ENCODE peak calls at places on chromosome 17, in five cellular contexts. F is keratinocyte, W is heart left ventricle, J is left ventricle myocardium inferior, B is cardiac muscle cell. N is an unnamed sample. For H3K36me3, the result is how much of the 10 kb centered on the place peaks cover.

GRCh38 chr17:28750178-28751047 is 6.6 kb downstream of the TRAF4 start:
- DNase-seq in F (no peak), W (peak), J (peak), B (peak), N (peak)

GRCh38 chr17:79812206-79812968 is 15.5 kb upstream of the CBX8 start:
- DNase-seq in F (no peak), W (no peak), J (no peak), B (no peak), N (no peak)

GRCh38 chr17:40510328-40510648 is 8.9 kb upstream of the TNS4 start:
- DNase-seq in F (no peak), W (peak), J (no peak), B (no peak), N (peak)

GRCh38 chr17:13750783-13751484 is 149.2 kb upstream of the HS3ST3A1 start:
- DNase-seq in F (no peak), W (no peak), J (no peak), B (peak), N (no peak)

GRCh38 chr17:42578282-42578869 is 847 bp upstream of the PSMC3IP start:
- DNase-seq in F (no peak), W (peak), J (peak), B (peak), N (peak)

GRCh38 chr17:54544239-54544638 is 356.4 kb upstream of the TOM1L1 start:
- DNase-seq in F (no peak), W (no peak), J (no peak), B (peak), N (no peak)

GRCh38 chr17:6248061-6248460 is 177.9 kb downstream of the WSCD1 start:
- DNase-seq in F (no peak), W (no peak), J (no peak), B (no peak), N (no peak)

GRCh38 chr17:82957469-82957795 is 117.6 kb upstream of the ZNF750 start:
- DNase-seq in F (no peak), W (no peak), J (no peak), B (no peak), N (no peak)

GRCh38 chr17:66444001-66444400 is 141.6 kb downstream of the PRKCA start:
- DNase-seq in F (no peak), W (no peak), J (no peak), B (no peak), N (no peak)

GRCh38 chr17:56203430-56203829 is 50.2 kb downstream of the ANKFN1 start:
- DNase-seq in F (no peak), W (no peak), J (no peak), B (no peak), N (no peak)

GRCh38 chr17:40490289-40490853 is 11.1 kb downstream of the TNS4 start:
- DNase-seq in F (peak), W (peak), J (peak), B (peak), N (peak)

GRCh38 chr17:31696184-31696602 is 162.9 kb downstream of the COPRS start:
- DNase-seq in F (no peak), W (peak), J (peak), B (peak), N (peak)

GRCh38 chr17:63841350-63842172 is 924 bp downstream of the SMARCD2 start:
- DNase-seq in F (no peak), W (peak), J (peak), B (peak), N (peak)

GRCh38 chr17:81713004-81713555 is 996 bp downstream of the SLC25A10 start:
- DNase-seq in F (no peak), W (no peak), J (no peak), B (no peak), N (no peak)

GRCh38 chr17:5706835-5707234 is 122.5 kb upstream of the NLRP1 start:
- DNase-seq in F (no peak), W (no peak), J (peak), B (peak), N (peak)

GRCh38 chr17:81898029-81898866 is 3.8 kb upstream of the NPB start:
- DNase-seq in F (peak), W (no peak), J (no peak), B (no peak), N (no peak)

GRCh38 chr17:78127240-78127887 is 1.2 kb downstream of the TMC6 start:
- DNase-seq in F (no peak), W (peak), J (peak), B (peak), N (no peak)

GRCh38 chr17:3799181-3799627 is 1.8 kb downstream of the ITGAE start:
- DNase-seq in F (no peak), W (no peak), J (no peak), B (no peak), N (no peak)

GRCh38 chr17:79650861-79651260 is 40.0 kb upstream of the RBFOX3 start:
- DNase-seq in F (no peak), W (no peak), J (no peak), B (no peak), N (peak)

GRCh38 chr17:66514227-66514806 is 211.9 kb downstream of the PRKCA start:
- DNase-seq in F (no peak), W (no peak), J (no peak), B (no peak), N (no peak)

DNA sequence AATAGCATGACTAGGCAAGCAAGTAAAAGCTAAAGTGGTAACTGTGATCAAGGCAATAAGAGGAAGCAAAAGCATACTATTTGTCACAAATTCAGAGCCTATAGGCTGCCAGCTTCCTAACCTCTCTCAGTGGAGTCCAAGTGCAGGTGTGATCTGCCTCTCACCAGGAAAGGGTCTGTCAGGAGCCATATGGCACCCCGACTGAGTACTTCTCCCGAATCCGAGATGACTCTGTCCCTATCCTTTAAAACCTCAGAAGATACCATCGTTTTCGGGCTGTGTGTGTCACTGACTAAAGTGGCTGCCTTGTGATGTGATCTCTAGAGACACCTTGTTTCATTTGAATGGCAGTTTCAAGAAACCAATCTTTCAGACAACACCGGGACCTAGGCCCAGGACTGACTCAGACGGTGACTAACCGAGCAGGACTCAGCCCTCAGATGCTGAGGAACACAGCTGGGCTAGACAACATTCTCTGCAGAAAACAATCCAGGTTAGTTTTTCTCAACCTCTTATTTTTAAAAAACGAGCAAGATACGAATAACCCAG is 63.6 kb downstream of the SMG6 start:
- DNase-seq in F (no peak), W (peak), J (peak), B (no peak), N (peak)
- H3K4me3 ChIP-seq in F (no peak), W (no peak), J (peak), B (no peak), N (no peak)

GRCh38 chr17:50355336-50355700 is 9.4 kb downstream of the XYLT2 start:
- DNase-seq in F (no peak), W (no peak), J (no peak), B (no peak), N (no peak)

GRCh38 chr17:50354198-50354597 is 8.3 kb downstream of the XYLT2 start:
- DNase-seq in F (no peak), W (no peak), J (no peak), B (no peak), N (peak)

GRCh38 chr17:50353600-50354195 is 7.8 kb downstream of the XYLT2 start:
- DNase-seq in F (no peak), W (no peak), J (no peak), B (no peak), N (peak)

GRCh38 chr17:50355701-50356341 is 9.9 kb downstream of the XYLT2 start:
- DNase-seq in F (no peak), W (no peak), J (no peak), B (no peak), N (no peak)

DNA sequence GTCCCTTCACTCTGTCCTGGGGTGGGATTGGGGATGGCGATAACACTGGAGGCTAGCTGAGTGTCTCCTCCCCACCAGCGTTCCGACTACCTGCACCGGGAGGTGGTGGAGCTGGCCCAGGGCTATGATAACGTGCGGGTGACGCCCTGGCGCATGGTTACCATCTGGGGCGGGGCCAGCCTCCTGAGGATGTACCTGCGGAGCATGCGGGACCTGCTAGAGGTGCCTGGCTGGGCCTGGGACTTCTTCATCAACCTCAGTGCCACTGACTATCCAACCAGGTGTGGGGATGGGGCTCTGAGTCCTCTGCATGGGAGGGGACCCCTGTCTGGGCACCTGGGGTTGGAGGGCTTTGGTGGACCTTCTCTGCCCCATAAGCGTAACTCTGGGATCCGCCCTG is 8.8 kb downstream of the XYLT2 start:
- DNase-seq in F (no peak), W (no peak), J (no peak), B (no peak), N (no peak)
- H3K36me3 ChIP-seq in F (under half), W (half or more), J (half or more), B (under half), N (half or more)

GRCh38 chr17:12680993-12681392 is 15.3 kb downstream of the MYOCD start:
- DNase-seq in F (no peak), W (no peak), J (no peak), B (no peak), N (no peak)
- H3K4me3 ChIP-seq in F (no peak), W (no peak), J (peak), B (no peak), N (no peak)

GRCh38 chr17:7572588-7573323 is 6.7 kb upstream of the CD68 start:
- DNase-seq in F (peak), W (peak), J (peak), B (peak), N (peak)
- H3K36me3 ChIP-seq in F (half or more), W (half or more), J (half or more), B (under half), N (half or more)

DNA sequence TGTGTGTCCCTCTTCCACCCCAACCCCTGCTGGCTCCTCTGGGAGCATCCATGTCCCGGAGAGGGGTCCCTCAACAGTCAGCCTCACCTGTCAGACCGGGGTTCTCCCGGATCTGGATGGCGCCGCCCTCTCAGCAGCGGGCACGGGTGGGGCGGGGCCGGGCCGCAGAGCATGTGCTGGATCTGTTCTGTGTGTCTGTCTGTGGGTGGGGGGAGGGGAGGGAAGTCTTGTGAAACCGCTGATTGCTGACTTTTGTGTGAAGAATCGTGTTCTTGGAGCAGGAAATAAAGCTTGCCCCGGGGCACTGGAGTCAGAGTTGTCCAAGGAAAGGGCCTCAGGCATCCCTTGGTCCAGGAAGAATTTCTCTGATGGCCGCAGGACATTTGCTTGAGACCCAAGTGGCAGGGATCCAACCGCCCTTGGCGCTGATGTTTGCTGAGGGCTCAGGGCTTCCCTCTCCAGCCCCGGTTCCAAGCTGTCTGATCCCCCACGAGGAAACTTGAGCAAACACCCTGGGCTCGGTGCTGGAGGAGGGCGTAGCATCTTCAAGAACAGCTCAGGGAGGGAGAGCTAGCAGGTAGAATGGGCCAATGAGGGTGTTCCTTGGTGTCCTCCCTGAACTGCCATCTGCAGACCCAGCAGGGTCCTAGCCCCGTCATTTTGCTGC is 4.5 kb downstream of the NXPH3 start:
- DNase-seq in F (no peak), W (no peak), J (no peak), B (no peak), N (no peak)
- H3K4me3 ChIP-seq in F (no peak), W (no peak), J (no peak), B (no peak), N (no peak)

N was measured in tibial artery.